ENCODE peak calls at places on chromosomes 5 and 9, in seven cellular contexts. Q is NCI-H1694 treated with DMSO at 0.1 percent for 48 hours, L is M059J, C is GM04504, M is C1 segment of cervical spinal cord, U is amygdala, D is GM13977. B is an unnamed sample.

GRCh38 chr5:91038180-91038808 is 344.8 kb downstream of the ARRDC3 start:
- DNase-seq in Q (peak), L (peak), C (peak), M (no peak), U (no peak), D (no peak), B (no peak)

GRCh38 chr5:76548525-76549229 is 74.5 kb downstream of the F2RL2 start:
- DNase-seq in Q (no peak), L (no peak), C (no peak), M (no peak), U (no peak), D (no peak), B (no peak)

GRCh38 chr5:79075646-79076426 is 6.3 kb downstream of the BHMT2 start:
- DNase-seq in Q (peak), L (peak), C (no peak), M (no peak), U (no peak), D (no peak), B (no peak)

GRCh38 chr5:90626493-90626892 is 67.9 kb downstream of the ADGRV1 start:
- DNase-seq in Q (no peak), L (no peak), C (no peak), M (no peak), U (no peak), D (no peak), B (no peak)

GRCh38 chr9:35658894-35659220 is 765 bp downstream of the CCDC107 start:
- DNase-seq in Q (peak), L (peak), C (no peak), M (no peak), U (no peak), D (no peak), B (no peak)

GRCh38 chr5:178319541-178320041 is 87.0 kb upstream of the PHYKPL start:
- DNase-seq in Q (no peak), L (no peak), C (no peak), M (no peak), U (no peak), D (no peak), B (peak)

GRCh38 chr5:107324071-107324470 is 346.7 kb downstream of the EFNA5 start:
- DNase-seq in Q (no peak), L (no peak), C (no peak), M (no peak), U (no peak), D (no peak), B (no peak)

GRCh38 chr9:86407022-86407421 is 52.8 kb upstream of the TUT7 start:
- DNase-seq in Q (no peak), L (peak), C (no peak), M (no peak), U (no peak), D (no peak), B (no peak)